ENCODE peak calls at places on chromosomes 7 and 10, in six cellular contexts. A, T, D, V, F and R are unnamed samples.

GRCh38 chr7:78959471-78959870 is 494.0 kb downstream of the MAGI2 start:
- DNase-seq in A (no peak), T (no peak), D (no peak), V (peak; percentile 92), F (peak; percentile 76), R (no peak)

GRCh38 chr10:132176647-132177046 is 10.1 kb upstream of the DPYSL4 start:
- DNase-seq in A (no peak), T (no peak), D (no peak), V (no peak), F (no peak), R (no peak)

GRCh38 chr7:1866601-1867000 is 196.5 kb downstream of the ELFN1 start:
- DNase-seq in A (no peak), T (no peak), D (no peak), V (no peak), F (no peak), R (no peak)

GRCh38 chr7:139068543-139069399 is 32.9 kb upstream of the ZC3HAV1L start:
- DNase-seq in A (no peak), T (no peak), D (no peak), V (no peak), F (no peak), R (no peak)

GRCh38 chr7:4681922-4682620 is at the start of gene FOXK1:
- DNase-seq in A (peak; percentile 91), T (peak; percentile 67), D (peak; percentile 83), V (peak; percentile 67), F (peak; percentile 65), R (peak; percentile 60)

GRCh38 chr7:11650030-11650429 is 182.0 kb downstream of the THSD7A start:
- DNase-seq in A (no peak), T (no peak), D (no peak), V (peak; percentile 18), F (no peak), R (no peak)

GRCh38 chr10:110859206-110859946 is 12.4 kb upstream of the PDCD4 start:
- DNase-seq in A (no peak), T (peak; percentile 21), D (no peak), V (no peak), F (no peak), R (no peak)

GRCh38 chr10:29329420-29329819 is 40.5 kb downstream of the LYZL1 start:
- DNase-seq in A (no peak), T (no peak), D (no peak), V (no peak), F (peak; percentile 20), R (no peak)

GRCh38 chr10:31146496-31147219 is 115.0 kb upstream of the ZNF438 start:
- DNase-seq in A (no peak), T (no peak), D (peak; percentile 59), V (peak; percentile 88), F (peak; percentile 86), R (no peak)

GRCh38 chr10:18659784-18660561 is 742 bp downstream of the ARL5B start:
- DNase-seq in A (no peak), T (peak; percentile 85), D (no peak), V (peak; percentile 63), F (peak; percentile 31), R (no peak)

GRCh38 chr10:47049056-47049851 is 138.0 kb downstream of the PTPN20 start:
- DNase-seq in A (peak; percentile 36), T (no peak), D (no peak), V (no peak), F (no peak), R (no peak)

GRCh38 chr7:56105508-56105907 is 768 bp downstream of the CHCHD2 start:
- DNase-seq in A (no peak), T (peak; percentile 36), D (no peak), V (peak; percentile 49), F (peak; percentile 94), R (no peak)

GRCh38 chr10:102629661-102630614 is 14.3 kb upstream of the TRIM8 start:
- DNase-seq in A (peak; percentile 62), T (no peak), D (no peak), V (peak; percentile 85), F (peak; percentile 91), R (no peak)

GRCh38 chr10:43452356-43452914 is 15.5 kb downstream of the ZNF487 start:
- DNase-seq in A (no peak), T (no peak), D (no peak), V (no peak), F (no peak), R (no peak)

GRCh38 chr10:3755440-3756359 is 29.3 kb downstream of the KLF6 start:
- DNase-seq in A (no peak), T (no peak), D (no peak), V (peak; percentile 32), F (peak; percentile 64), R (no peak)

GRCh38 chr7:92053312-92053711 is 81.0 kb downstream of the CYP51A1 start:
- DNase-seq in A (no peak), T (no peak), D (no peak), V (no peak), F (no peak), R (no peak)

GRCh38 chr7:134946260-134946659 is 40.0 kb upstream of the AGBL3 start:
- DNase-seq in A (no peak), T (no peak), D (no peak), V (no peak), F (peak; percentile 57), R (no peak)

GRCh38 chr7:13920053-13920697 is 69.3 kb downstream of the ETV1 start:
- DNase-seq in A (no peak), T (peak; percentile 36), D (no peak), V (peak; percentile 97), F (peak; percentile 100), R (no peak)

GRCh38 chr10:84820121-84820520 is 491.7 kb downstream of the CCSER2 start:
- DNase-seq in A (no peak), T (no peak), D (no peak), V (peak; percentile 38), F (no peak), R (no peak)

GRCh38 chr10:131758062-131758941 is 142.5 kb upstream of the PPP2R2D start:
- DNase-seq in A (no peak), T (no peak), D (no peak), V (no peak), F (no peak), R (no peak)

GRCh38 chr10:125707852-125708468 is 11.5 kb upstream of the EDRF1 start:
- DNase-seq in A (no peak), T (no peak), D (no peak), V (peak; percentile 80), F (peak; percentile 35), R (no peak)

GRCh38 chr10:5013385-5013784 is 9.7 kb upstream of the AKR1C2 start:
- DNase-seq in A (no peak), T (no peak), D (no peak), V (peak; percentile 60), F (no peak), R (no peak)

GRCh38 chr10:98296514-98296913 is 28.5 kb upstream of the LOXL4 start:
- DNase-seq in A (no peak), T (no peak), D (no peak), V (no peak), F (peak; percentile 39), R (no peak)

GRCh38 chr10:129532838-129533237 is 65.8 kb downstream of the MGMT start:
- DNase-seq in A (no peak), T (no peak), D (no peak), V (no peak), F (no peak), R (no peak)

GRCh38 chr7:159166530-159166929 is 21.9 kb upstream of the VIPR2 start:
- DNase-seq in A (no peak), T (no peak), D (no peak), V (no peak), F (no peak), R (no peak)

GRCh38 chr10:59623823-59624535 is 85.7 kb downstream of the SLC16A9 start:
- DNase-seq in A (no peak), T (no peak), D (peak; percentile 26), V (peak; percentile 45), F (no peak), R (no peak)

GRCh38 chr10:32077896-32078295 is 21.7 kb upstream of the KIF5B start:
- DNase-seq in A (no peak), T (no peak), D (peak; percentile 28), V (peak; percentile 72), F (peak; percentile 72), R (peak; percentile 50)

GRCh38 chr10:11178606-11179221 is 161.0 kb downstream of the CELF2 start:
- DNase-seq in A (no peak), T (peak; percentile 47), D (peak; percentile 46), V (no peak), F (peak; percentile 61), R (no peak)

GRCh38 chr10:123150986-123151738 is 3.0 kb upstream of the BUB3 start:
- DNase-seq in A (peak; percentile 70), T (peak; percentile 31), D (no peak), V (no peak), F (peak; percentile 9), R (no peak)
- H3K4me3 ChIP-seq in A (peak overlapping the region; percentile 27), T (peak overlapping the region; percentile 4), D (peak overlapping the region; percentile 47), V (no peak overlapping the region), F (no peak overlapping the region), R (no peak overlapping the region)

DNA sequence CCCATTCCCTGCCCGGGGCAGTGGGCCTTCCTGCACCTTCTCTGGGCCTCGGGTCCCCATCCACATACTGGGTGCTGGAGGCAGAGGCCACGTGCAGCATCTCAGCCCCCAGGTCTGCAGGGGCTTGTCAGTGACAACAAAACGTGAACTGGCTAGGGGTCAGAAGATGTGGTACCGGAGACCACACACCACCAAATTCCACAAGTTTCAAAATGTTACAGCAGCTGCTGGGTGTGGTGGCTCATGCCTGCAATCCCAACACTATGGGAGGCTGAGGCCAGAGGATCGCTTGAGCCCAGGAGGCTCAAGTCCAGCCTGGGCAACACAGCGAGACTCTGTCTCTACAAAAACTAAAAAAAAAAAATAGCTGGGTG is 62.1 kb upstream of the DNAAF5 start:
- DNase-seq in A (no peak), T (no peak), D (no peak), V (no peak), F (no peak), R (no peak)
- TF ChIP-seq CTCF in A (no peak), T (no peak), D (no peak), V (no peak), F (no peak), R (no peak)

DNA sequence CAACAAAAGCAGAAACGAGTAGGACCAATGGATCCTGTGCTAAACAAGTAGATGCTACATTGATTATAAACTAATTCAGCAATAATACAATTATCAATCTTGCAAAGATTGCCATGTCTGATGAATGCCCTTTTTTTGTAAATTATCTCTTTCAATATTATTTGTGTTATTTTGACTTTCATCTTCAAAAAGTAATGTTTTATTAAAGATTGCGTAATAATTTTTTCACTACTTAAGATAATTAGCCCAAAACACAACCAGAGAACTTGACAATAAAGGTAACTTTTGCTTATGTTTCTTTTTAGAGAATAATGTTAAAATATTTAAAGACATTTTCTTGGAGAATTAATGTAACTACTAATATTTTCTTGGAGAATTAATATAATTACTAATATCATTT is 553.8 kb upstream of the VSTM2A start:
- DNase-seq in A (no peak), T (no peak), D (no peak), V (no peak), F (no peak), R (no peak)
- H3K9me3 ChIP-seq in A (no peaks in the 10 kb centered on the region), T (no peaks in the 10 kb centered on the region), D (no peaks in the 10 kb centered on the region), V (no peaks in the 10 kb centered on the region), F (peaks cover 18% of the 10 kb centered on the region), R (no peaks in the 10 kb centered on the region)

DNA sequence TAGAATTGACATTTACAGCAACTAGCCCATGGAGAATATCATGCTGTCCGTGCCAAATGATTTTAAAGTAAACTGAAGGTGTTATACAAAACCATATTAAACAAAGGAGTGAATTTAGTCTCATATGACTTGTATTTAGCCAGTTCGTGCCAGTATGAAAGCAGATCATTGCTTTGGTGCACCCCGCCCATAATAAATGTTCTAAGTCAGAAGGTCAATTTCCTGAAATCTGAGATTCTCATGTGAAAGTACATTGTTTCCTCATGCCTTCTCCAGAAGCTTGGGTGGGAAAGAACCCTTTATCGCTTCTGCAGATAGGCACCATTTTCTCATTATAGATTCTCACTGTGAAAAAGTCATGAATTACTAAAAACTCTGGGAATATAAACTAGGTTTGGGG is 106.4 kb downstream of the CAMK1D start:
- DNase-seq in A (no peak), T (peak; percentile 49), D (no peak), V (peak; percentile 29), F (no peak), R (no peak)
- H3K4me3 ChIP-seq in A (no peak overlapping the region), T (no peak overlapping the region), D (no peak overlapping the region), V (no peak overlapping the region), F (no peak overlapping the region), R (no peak overlapping the region)